ENCODE peak calls at places on chromosomes 1 and 21, in eight cellular contexts. One of them, this sample, is unnamed.

GRCh38 chr1:228149341-228150020 is at the start of gene GJC2:
- DNase-seq in MG63: no peak
- DNase-seq in neural progenitor cell: peak
- DNase-seq in aorta: peak
- DNase-seq in SJCRH30: peak
- DNase-seq in cardiac fibroblast: peak
- DNase-seq in choroid plexus epithelial cell: peak
- DNase-seq in heart right ventricle: peak
- DNase-seq in this sample: no peak

GRCh38 chr1:5988596-5989285 is 3.5 kb downstream of the NPHP4 start:
- DNase-seq in choroid plexus epithelial cell: no peak
- DNase-seq in cardiac fibroblast: no peak
- DNase-seq in MG63: no peak
- DNase-seq in heart right ventricle: no peak
- DNase-seq in neural progenitor cell: no peak
- DNase-seq in aorta: peak
- DNase-seq in SJCRH30: no peak
- DNase-seq in this sample: no peak

GRCh38 chr21:44585892-44586291 is 5.5 kb upstream of the KRTAP10-5 start:
- DNase-seq in aorta: peak
- DNase-seq in MG63: no peak
- DNase-seq in heart right ventricle: no peak
- DNase-seq in SJCRH30: no peak
- DNase-seq in neural progenitor cell: no peak
- DNase-seq in choroid plexus epithelial cell: no peak
- DNase-seq in cardiac fibroblast: no peak
- DNase-seq in this sample: no peak

GRCh38 chr1:152189657-152190442 is 30.8 kb upstream of the RPTN start:
- DNase-seq in choroid plexus epithelial cell: peak
- DNase-seq in MG63: peak
- DNase-seq in aorta: peak
- DNase-seq in SJCRH30: peak
- DNase-seq in heart right ventricle: peak
- DNase-seq in cardiac fibroblast: peak
- DNase-seq in neural progenitor cell: peak
- DNase-seq in this sample: peak

GRCh38 chr1:158155673-158156072 is 25.0 kb upstream of the CD1D start:
- DNase-seq in aorta: no peak
- DNase-seq in cardiac fibroblast: peak
- DNase-seq in choroid plexus epithelial cell: no peak
- DNase-seq in neural progenitor cell: no peak
- DNase-seq in SJCRH30: no peak
- DNase-seq in MG63: peak
- DNase-seq in heart right ventricle: peak
- DNase-seq in this sample: no peak

GRCh38 chr1:999797-1000356 is at the start of gene HES4:
- DNase-seq in aorta: peak
- DNase-seq in MG63: peak
- DNase-seq in neural progenitor cell: peak
- DNase-seq in choroid plexus epithelial cell: peak
- DNase-seq in heart right ventricle: peak
- DNase-seq in SJCRH30: peak
- DNase-seq in cardiac fibroblast: peak
- DNase-seq in this sample: peak

GRCh38 chr1:168179411-168180147 is 817 bp downstream of the TIPRL start:
- DNase-seq in cardiac fibroblast: peak
- DNase-seq in MG63: no peak
- DNase-seq in neural progenitor cell: peak
- DNase-seq in SJCRH30: peak
- DNase-seq in aorta: no peak
- DNase-seq in choroid plexus epithelial cell: peak
- DNase-seq in heart right ventricle: no peak
- DNase-seq in this sample: peak

GRCh38 chr1:4117196-4117595 is 217.1 kb upstream of the C1orf174 start:
- DNase-seq in cardiac fibroblast: no peak
- DNase-seq in MG63: no peak
- DNase-seq in neural progenitor cell: no peak
- DNase-seq in aorta: no peak
- DNase-seq in choroid plexus epithelial cell: no peak
- DNase-seq in heart right ventricle: no peak
- DNase-seq in SJCRH30: no peak
- DNase-seq in this sample: no peak

GRCh38 chr21:35050348-35051286 is 1.5 kb upstream of the RUNX1 start:
- DNase-seq in aorta: no peak
- DNase-seq in cardiac fibroblast: no peak
- DNase-seq in neural progenitor cell: no peak
- DNase-seq in MG63: no peak
- DNase-seq in heart right ventricle: no peak
- DNase-seq in SJCRH30: no peak
- DNase-seq in choroid plexus epithelial cell: no peak
- DNase-seq in this sample: peak

GRCh38 chr1:8363186-8363585 is 45.3 kb downstream of the SLC45A1 start:
- DNase-seq in SJCRH30: no peak
- DNase-seq in neural progenitor cell: no peak
- DNase-seq in MG63: no peak
- DNase-seq in cardiac fibroblast: no peak
- DNase-seq in choroid plexus epithelial cell: no peak
- DNase-seq in aorta: peak
- DNase-seq in heart right ventricle: no peak
- DNase-seq in this sample: no peak

GRCh38 chr1:219152759-219153158 is 20.9 kb upstream of the LYPLAL1 start:
- DNase-seq in SJCRH30: no peak
- DNase-seq in MG63: no peak
- DNase-seq in aorta: no peak
- DNase-seq in heart right ventricle: no peak
- DNase-seq in choroid plexus epithelial cell: no peak
- DNase-seq in neural progenitor cell: no peak
- DNase-seq in cardiac fibroblast: no peak
- DNase-seq in this sample: no peak
- H3K4me3 ChIP-seq in SJCRH30: no peak
- H3K4me3 ChIP-seq in MG63: no peak
- H3K4me3 ChIP-seq in aorta: no peak
- H3K4me3 ChIP-seq in heart right ventricle: no peak
- H3K4me3 ChIP-seq in choroid plexus epithelial cell: no peak
- H3K4me3 ChIP-seq in neural progenitor cell: no peak
- H3K4me3 ChIP-seq in cardiac fibroblast: no peak
- H3K4me3 ChIP-seq in this sample: no peak

GRCh38 chr1:50783286-50783685 is 176.8 kb downstream of the FAF1 start:
- DNase-seq in choroid plexus epithelial cell: peak
- DNase-seq in MG63: no peak
- DNase-seq in SJCRH30: no peak
- DNase-seq in aorta: no peak
- DNase-seq in cardiac fibroblast: peak
- DNase-seq in neural progenitor cell: no peak
- DNase-seq in heart right ventricle: no peak
- DNase-seq in this sample: peak
- H3K4me3 ChIP-seq in choroid plexus epithelial cell: no peak
- H3K4me3 ChIP-seq in MG63: no peak
- H3K4me3 ChIP-seq in SJCRH30: no peak
- H3K4me3 ChIP-seq in aorta: no peak
- H3K4me3 ChIP-seq in cardiac fibroblast: no peak
- H3K4me3 ChIP-seq in neural progenitor cell: no peak
- H3K4me3 ChIP-seq in heart right ventricle: peak
- H3K4me3 ChIP-seq in this sample: peak

GRCh38 chr1:237267743-237268142 is 225.8 kb downstream of the RYR2 start:
- DNase-seq in neural progenitor cell: no peak
- DNase-seq in cardiac fibroblast: no peak
- DNase-seq in choroid plexus epithelial cell: no peak
- DNase-seq in MG63: no peak
- DNase-seq in aorta: no peak
- DNase-seq in SJCRH30: no peak
- DNase-seq in heart right ventricle: no peak
- DNase-seq in this sample: no peak

GRCh38 chr1:237269938-237270337 is 228.0 kb downstream of the RYR2 start:
- DNase-seq in neural progenitor cell: no peak
- DNase-seq in aorta: no peak
- DNase-seq in choroid plexus epithelial cell: no peak
- DNase-seq in heart right ventricle: no peak
- DNase-seq in cardiac fibroblast: no peak
- DNase-seq in SJCRH30: no peak
- DNase-seq in MG63: no peak
- DNase-seq in this sample: no peak

DNA sequence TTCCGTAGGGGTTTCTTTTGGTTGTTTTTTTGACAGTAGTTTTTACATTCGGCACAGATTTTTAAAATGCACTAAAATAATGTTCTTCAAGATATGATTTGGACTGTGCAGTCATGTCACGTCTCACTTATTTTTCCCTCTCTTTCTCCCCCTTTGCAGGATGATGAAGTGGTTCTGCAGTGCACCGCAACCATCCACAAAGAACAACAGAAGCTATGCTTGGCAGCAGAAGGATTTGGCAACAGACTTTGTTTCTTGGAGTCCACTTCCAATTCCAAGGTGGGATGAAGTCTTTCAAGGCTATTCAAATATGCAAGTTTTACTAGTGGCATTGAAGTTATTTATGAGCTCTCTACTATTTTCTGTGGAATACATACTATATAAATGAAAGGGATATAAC is 228.4 kb downstream of the RYR2 start:
- DNase-seq in SJCRH30: no peak
- DNase-seq in neural progenitor cell: no peak
- DNase-seq in MG63: no peak
- DNase-seq in heart right ventricle: no peak
- DNase-seq in cardiac fibroblast: no peak
- DNase-seq in choroid plexus epithelial cell: no peak
- DNase-seq in aorta: no peak
- DNase-seq in this sample: no peak
- H3K4me3 ChIP-seq in SJCRH30: no peak
- H3K4me3 ChIP-seq in neural progenitor cell: no peak
- H3K4me3 ChIP-seq in MG63: no peak
- H3K4me3 ChIP-seq in heart right ventricle: no peak
- H3K4me3 ChIP-seq in cardiac fibroblast: no peak
- H3K4me3 ChIP-seq in choroid plexus epithelial cell: no peak
- H3K4me3 ChIP-seq in aorta: no peak
- H3K4me3 ChIP-seq in this sample: no peak

GRCh38 chr1:16013908-16014258 is 4.0 kb downstream of the HSPB7 start:
- DNase-seq in choroid plexus epithelial cell: no peak
- DNase-seq in SJCRH30: no peak
- DNase-seq in neural progenitor cell: no peak
- DNase-seq in MG63: no peak
- DNase-seq in heart right ventricle: no peak
- DNase-seq in aorta: no peak
- DNase-seq in cardiac fibroblast: no peak
- DNase-seq in this sample: no peak

GRCh38 chr1:16012590-16013219 is 5.1 kb downstream of the HSPB7 start:
- DNase-seq in neural progenitor cell: peak
- DNase-seq in heart right ventricle: peak
- DNase-seq in choroid plexus epithelial cell: peak
- DNase-seq in MG63: no peak
- DNase-seq in aorta: peak
- DNase-seq in cardiac fibroblast: peak
- DNase-seq in SJCRH30: no peak
- DNase-seq in this sample: no peak

GRCh38 chr1:16011936-16012589 is 5.8 kb downstream of the HSPB7 start:
- DNase-seq in aorta: no peak
- DNase-seq in heart right ventricle: no peak
- DNase-seq in choroid plexus epithelial cell: no peak
- DNase-seq in MG63: no peak
- DNase-seq in neural progenitor cell: no peak
- DNase-seq in SJCRH30: no peak
- DNase-seq in cardiac fibroblast: no peak
- DNase-seq in this sample: no peak

GRCh38 chr1:16014509-16015482 is 3.0 kb downstream of the HSPB7 start:
- DNase-seq in MG63: peak
- DNase-seq in neural progenitor cell: no peak
- DNase-seq in choroid plexus epithelial cell: peak
- DNase-seq in heart right ventricle: peak
- DNase-seq in cardiac fibroblast: no peak
- DNase-seq in SJCRH30: peak
- DNase-seq in aorta: peak
- DNase-seq in this sample: no peak

DNA sequence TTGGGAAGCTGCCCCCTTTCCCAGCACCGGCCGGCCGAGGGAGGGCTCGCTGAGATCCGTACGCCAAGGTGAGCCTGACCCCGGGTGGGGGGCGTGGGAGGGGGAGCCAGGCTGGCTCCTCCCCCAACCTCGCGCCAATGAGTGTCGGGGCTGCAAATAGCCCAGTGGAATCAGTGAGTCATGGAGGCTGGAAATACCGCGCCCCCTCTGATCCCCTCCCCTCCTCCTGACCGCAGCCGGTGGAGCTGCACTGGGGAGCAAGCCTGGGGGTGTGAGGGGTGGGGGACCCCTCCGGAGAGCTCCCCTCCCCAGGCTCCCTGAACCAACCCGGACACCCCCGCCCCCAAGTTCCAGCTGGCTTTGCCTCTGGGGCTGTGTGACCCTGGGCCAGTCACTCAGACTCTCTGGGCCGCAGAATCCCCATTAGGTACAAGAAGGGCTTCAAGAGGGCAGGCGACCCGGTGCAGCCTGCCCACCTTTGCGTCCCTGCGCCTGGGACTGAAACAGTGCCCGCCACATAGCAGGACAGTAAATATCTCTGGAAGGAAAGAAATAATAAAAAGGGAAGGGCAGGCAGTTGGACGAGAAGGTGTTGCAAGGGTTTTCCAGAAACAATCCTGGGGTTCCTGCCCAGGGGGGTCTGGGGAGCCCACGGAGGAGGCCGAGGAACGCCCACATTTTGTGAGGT is 4.5 kb downstream of the HSPB7 start:
- DNase-seq in neural progenitor cell: peak
- DNase-seq in heart right ventricle: peak
- DNase-seq in choroid plexus epithelial cell: peak
- DNase-seq in SJCRH30: no peak
- DNase-seq in aorta: peak
- DNase-seq in cardiac fibroblast: peak
- DNase-seq in MG63: peak
- DNase-seq in this sample: peak
- H3K4me3 ChIP-seq in neural progenitor cell: peak
- H3K4me3 ChIP-seq in heart right ventricle: peak
- H3K4me3 ChIP-seq in choroid plexus epithelial cell: peak
- H3K4me3 ChIP-seq in SJCRH30: no peak
- H3K4me3 ChIP-seq in aorta: no peak
- H3K4me3 ChIP-seq in cardiac fibroblast: no peak
- H3K4me3 ChIP-seq in MG63: no peak
- H3K4me3 ChIP-seq in this sample: peak

GRCh38 chr1:10641976-10642375 is 154.5 kb downstream of the CASZ1 start:
- DNase-seq in aorta: no peak
- DNase-seq in cardiac fibroblast: no peak
- DNase-seq in heart right ventricle: no peak
- DNase-seq in MG63: no peak
- DNase-seq in SJCRH30: no peak
- DNase-seq in choroid plexus epithelial cell: no peak
- DNase-seq in neural progenitor cell: no peak
- DNase-seq in this sample: no peak
- H3K4me3 ChIP-seq in aorta: no peak
- H3K4me3 ChIP-seq in cardiac fibroblast: no peak
- H3K4me3 ChIP-seq in heart right ventricle: no peak
- H3K4me3 ChIP-seq in MG63: no peak
- H3K4me3 ChIP-seq in SJCRH30: no peak
- H3K4me3 ChIP-seq in choroid plexus epithelial cell: no peak
- H3K4me3 ChIP-seq in neural progenitor cell: no peak
- H3K4me3 ChIP-seq in this sample: no peak

GRCh38 chr1:206803221-206803730 is 31.0 kb upstream of the IL10 start:
- DNase-seq in heart right ventricle: no peak
- DNase-seq in cardiac fibroblast: peak
- DNase-seq in choroid plexus epithelial cell: no peak
- DNase-seq in aorta: no peak
- DNase-seq in SJCRH30: no peak
- DNase-seq in MG63: no peak
- DNase-seq in neural progenitor cell: no peak
- DNase-seq in this sample: no peak
- H3K4me3 ChIP-seq in heart right ventricle: no peak
- H3K4me3 ChIP-seq in cardiac fibroblast: no peak
- H3K4me3 ChIP-seq in choroid plexus epithelial cell: no peak
- H3K4me3 ChIP-seq in aorta: no peak
- H3K4me3 ChIP-seq in SJCRH30: no peak
- H3K4me3 ChIP-seq in MG63: no peak
- H3K4me3 ChIP-seq in neural progenitor cell: no peak
- H3K4me3 ChIP-seq in this sample: no peak